ENCODE peak calls at places on chromosomes 6 and 20, in ten cellular contexts. One of them, this sample, is unnamed.

GRCh38 chr6:17700421-17701416 is 6.0 kb downstream of the NUP153 start:
- DNase-seq in ascending aorta: no peak
- DNase-seq in Peyer's patch: no peak
- DNase-seq in ovary: no peak
- DNase-seq in thoracic aorta: no peak
- DNase-seq in tibial nerve: no peak
- DNase-seq in Panc1: no peak
- DNase-seq in CD8-positive, alpha-beta T cell: no peak
- DNase-seq in lower lobe of right lung: no peak
- DNase-seq in uterus: no peak
- DNase-seq in this sample: no peak

GRCh38 chr6:149559389-149559788 is 6.8 kb upstream of the GINM1 start:
- DNase-seq in Peyer's patch: no peak
- DNase-seq in ascending aorta: no peak
- DNase-seq in ovary: no peak
- DNase-seq in CD8-positive, alpha-beta T cell: no peak
- DNase-seq in Panc1: no peak
- DNase-seq in uterus: no peak
- DNase-seq in tibial nerve: no peak
- DNase-seq in lower lobe of right lung: no peak
- DNase-seq in thoracic aorta: no peak
- DNase-seq in this sample: no peak

GRCh38 chr20:37833172-37833915 is 69.6 kb upstream of the VSTM2L start:
- DNase-seq in tibial nerve: no peak
- DNase-seq in Panc1: no peak
- DNase-seq in uterus: no peak
- DNase-seq in ascending aorta: no peak
- DNase-seq in ovary: no peak
- DNase-seq in Peyer's patch: no peak
- DNase-seq in thoracic aorta: no peak
- DNase-seq in lower lobe of right lung: no peak
- DNase-seq in CD8-positive, alpha-beta T cell: no peak
- DNase-seq in this sample: no peak

GRCh38 chr20:61031101-61031830 is 220.8 kb upstream of the CDH4 start:
- DNase-seq in ovary: no peak
- DNase-seq in thoracic aorta: no peak
- DNase-seq in Peyer's patch: no peak
- DNase-seq in uterus: no peak
- DNase-seq in ascending aorta: no peak
- DNase-seq in lower lobe of right lung: no peak
- DNase-seq in Panc1: no peak
- DNase-seq in tibial nerve: no peak
- DNase-seq in CD8-positive, alpha-beta T cell: no peak
- DNase-seq in this sample: no peak

GRCh38 chr6:140713495-140713894 is 1339.0 kb upstream of the CITED2 start:
- DNase-seq in ovary: no peak
- DNase-seq in ascending aorta: no peak
- DNase-seq in Peyer's patch: no peak
- DNase-seq in lower lobe of right lung: no peak
- DNase-seq in tibial nerve: no peak
- DNase-seq in thoracic aorta: no peak
- DNase-seq in uterus: no peak
- DNase-seq in CD8-positive, alpha-beta T cell: no peak
- DNase-seq in Panc1: no peak
- DNase-seq in this sample: no peak

GRCh38 chr20:25275813-25276532 is 28.1 kb downstream of the PYGB start:
- DNase-seq in ovary: peak
- DNase-seq in tibial nerve: no peak
- DNase-seq in uterus: peak
- DNase-seq in CD8-positive, alpha-beta T cell: no peak
- DNase-seq in ascending aorta: no peak
- DNase-seq in Peyer's patch: peak
- DNase-seq in lower lobe of right lung: peak
- DNase-seq in thoracic aorta: no peak
- DNase-seq in Panc1: no peak
- DNase-seq in this sample: no peak

GRCh38 chr6:157982297-157982579 is 575 bp downstream of the SYNJ2 start:
- DNase-seq in Peyer's patch: peak
- DNase-seq in lower lobe of right lung: no peak
- DNase-seq in ascending aorta: no peak
- DNase-seq in ovary: peak
- DNase-seq in uterus: no peak
- DNase-seq in Panc1: no peak
- DNase-seq in CD8-positive, alpha-beta T cell: peak
- DNase-seq in thoracic aorta: no peak
- DNase-seq in tibial nerve: no peak
- DNase-seq in this sample: no peak

GRCh38 chr6:112909781-112910180 is 562.7 kb downstream of the RFPL4B start:
- DNase-seq in lower lobe of right lung: no peak
- DNase-seq in CD8-positive, alpha-beta T cell: no peak
- DNase-seq in uterus: no peak
- DNase-seq in Peyer's patch: no peak
- DNase-seq in tibial nerve: no peak
- DNase-seq in Panc1: no peak
- DNase-seq in ovary: no peak
- DNase-seq in ascending aorta: no peak
- DNase-seq in thoracic aorta: no peak
- DNase-seq in this sample: no peak

DNA sequence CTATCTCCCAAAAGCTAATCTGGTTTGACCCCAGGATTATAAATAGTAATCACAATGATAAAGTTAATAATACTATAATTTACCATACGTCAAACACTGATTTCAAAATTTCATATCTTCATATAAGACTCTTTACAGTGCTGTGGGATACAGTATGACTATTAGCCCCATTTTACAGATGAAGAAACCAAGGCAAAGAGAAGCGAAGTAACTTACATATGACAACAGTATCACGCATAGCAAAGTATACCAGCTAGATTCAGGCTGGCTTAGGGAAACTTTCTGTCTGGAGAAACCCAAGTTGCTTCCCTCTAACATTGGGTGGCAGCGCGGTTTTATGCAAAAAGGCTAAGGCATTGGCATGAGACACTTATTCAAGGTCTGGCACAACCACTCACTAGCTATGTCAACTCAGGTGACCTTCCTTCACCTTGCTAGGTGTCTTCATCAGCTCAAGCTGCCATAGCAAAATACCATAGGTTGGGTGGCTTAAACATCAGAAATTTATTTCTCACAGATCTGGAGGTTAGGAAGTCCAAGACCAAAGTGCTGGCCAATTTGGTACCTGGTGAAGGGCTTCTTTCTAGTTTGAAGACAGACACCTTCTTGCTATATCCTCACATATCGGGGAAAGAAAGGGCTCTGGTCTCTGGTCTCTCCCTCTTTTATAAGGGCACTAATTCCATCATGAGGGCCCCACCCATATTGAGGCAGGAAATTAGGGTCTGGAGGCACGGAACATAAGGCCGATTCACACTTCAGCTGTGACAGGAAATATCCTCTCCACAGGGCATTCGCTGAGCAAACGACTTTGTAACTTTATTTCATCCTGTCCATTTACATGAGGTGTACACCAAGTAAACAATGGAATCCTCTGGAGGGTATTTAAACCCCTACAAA is 22.4 kb upstream of the UTRN start:
- DNase-seq in tibial nerve: no peak
- DNase-seq in thoracic aorta: no peak
- DNase-seq in Peyer's patch: peak
- DNase-seq in lower lobe of right lung: no peak
- DNase-seq in CD8-positive, alpha-beta T cell: peak
- DNase-seq in Panc1: no peak
- DNase-seq in uterus: no peak
- DNase-seq in ascending aorta: no peak
- DNase-seq in ovary: no peak
- DNase-seq in this sample: no peak
- TF ChIP-seq CTCF in tibial nerve: no peak
- TF ChIP-seq CTCF in thoracic aorta: no peak
- TF ChIP-seq CTCF in Peyer's patch: no peak
- TF ChIP-seq CTCF in lower lobe of right lung: no peak
- TF ChIP-seq CTCF in CD8-positive, alpha-beta T cell: no peak
- TF ChIP-seq CTCF in Panc1: peak
- TF ChIP-seq CTCF in uterus: no peak
- TF ChIP-seq CTCF in ascending aorta: no peak
- TF ChIP-seq CTCF in ovary: no peak
- TF ChIP-seq CTCF in this sample: no peak

DNA sequence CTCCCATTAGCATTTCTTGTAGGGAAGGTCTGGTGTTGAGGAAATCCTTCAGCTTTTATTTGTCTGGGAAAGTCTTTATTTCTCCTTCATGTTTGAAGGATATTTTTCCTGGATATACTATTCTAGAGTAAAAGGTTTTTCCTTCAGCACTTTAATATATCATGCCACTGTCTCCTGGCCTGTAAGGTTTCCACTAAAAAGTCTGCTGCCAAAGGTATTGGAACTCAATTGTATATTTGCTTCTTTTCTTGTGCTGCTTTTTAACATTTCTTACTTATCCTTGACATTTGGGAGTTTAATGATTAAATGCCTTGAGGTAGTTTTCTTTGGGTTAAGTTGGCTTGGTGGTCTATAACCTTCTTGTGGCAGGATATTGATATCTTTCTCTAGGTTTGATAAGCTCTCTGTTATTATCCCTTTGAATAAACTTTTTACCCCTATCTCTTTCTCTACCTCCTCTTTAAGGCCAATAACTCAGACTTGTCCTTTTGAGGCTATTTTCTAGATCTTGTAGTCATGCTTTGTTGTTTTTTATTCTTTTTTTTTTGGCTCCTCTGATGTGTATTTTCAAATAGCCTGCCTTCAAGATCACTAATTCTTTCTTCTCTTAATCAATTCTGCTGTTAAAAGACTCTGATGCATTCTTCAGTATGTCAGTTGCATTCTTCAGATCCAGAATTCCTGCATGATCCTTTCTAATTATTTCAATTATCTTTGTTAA is 225.0 kb upstream of the ZNF217 start:
- DNase-seq in Peyer's patch: no peak
- DNase-seq in Panc1: no peak
- DNase-seq in lower lobe of right lung: no peak
- DNase-seq in CD8-positive, alpha-beta T cell: no peak
- DNase-seq in tibial nerve: no peak
- DNase-seq in ovary: no peak
- DNase-seq in thoracic aorta: no peak
- DNase-seq in ascending aorta: no peak
- DNase-seq in uterus: no peak
- DNase-seq in this sample: no peak
- H3K27ac ChIP-seq in Peyer's patch: no peak
- H3K27ac ChIP-seq in Panc1: peak
- H3K27ac ChIP-seq in lower lobe of right lung: no peak
- H3K27ac ChIP-seq in CD8-positive, alpha-beta T cell: no peak
- H3K27ac ChIP-seq in tibial nerve: no peak
- H3K27ac ChIP-seq in ovary: no peak
- H3K27ac ChIP-seq in thoracic aorta: no peak
- H3K27ac ChIP-seq in ascending aorta: no peak
- H3K27ac ChIP-seq in uterus: no peak
- H3K27ac ChIP-seq in this sample: no peak

GRCh38 chr20:10313701-10314100 is 95.1 kb downstream of the SNAP25 start:
- DNase-seq in lower lobe of right lung: no peak
- DNase-seq in Peyer's patch: no peak
- DNase-seq in ascending aorta: no peak
- DNase-seq in uterus: no peak
- DNase-seq in Panc1: no peak
- DNase-seq in CD8-positive, alpha-beta T cell: no peak
- DNase-seq in thoracic aorta: no peak
- DNase-seq in ovary: no peak
- DNase-seq in tibial nerve: no peak
- DNase-seq in this sample: no peak

GRCh38 chr20:10314198-10314597 is 95.6 kb downstream of the SNAP25 start:
- DNase-seq in Peyer's patch: no peak
- DNase-seq in Panc1: no peak
- DNase-seq in lower lobe of right lung: no peak
- DNase-seq in ascending aorta: no peak
- DNase-seq in ovary: no peak
- DNase-seq in CD8-positive, alpha-beta T cell: no peak
- DNase-seq in tibial nerve: no peak
- DNase-seq in thoracic aorta: no peak
- DNase-seq in uterus: no peak
- DNase-seq in this sample: peak

GRCh38 chr20:10318625-10319024 is 100.0 kb downstream of the SNAP25 start:
- DNase-seq in uterus: no peak
- DNase-seq in tibial nerve: no peak
- DNase-seq in ascending aorta: no peak
- DNase-seq in lower lobe of right lung: no peak
- DNase-seq in CD8-positive, alpha-beta T cell: no peak
- DNase-seq in Peyer's patch: no peak
- DNase-seq in Panc1: no peak
- DNase-seq in thoracic aorta: no peak
- DNase-seq in ovary: no peak
- DNase-seq in this sample: no peak

GRCh38 chr20:10315138-10315537 is 96.5 kb downstream of the SNAP25 start:
- DNase-seq in CD8-positive, alpha-beta T cell: no peak
- DNase-seq in lower lobe of right lung: no peak
- DNase-seq in Panc1: no peak
- DNase-seq in ovary: no peak
- DNase-seq in uterus: no peak
- DNase-seq in Peyer's patch: no peak
- DNase-seq in tibial nerve: no peak
- DNase-seq in ascending aorta: no peak
- DNase-seq in thoracic aorta: no peak
- DNase-seq in this sample: no peak

DNA sequence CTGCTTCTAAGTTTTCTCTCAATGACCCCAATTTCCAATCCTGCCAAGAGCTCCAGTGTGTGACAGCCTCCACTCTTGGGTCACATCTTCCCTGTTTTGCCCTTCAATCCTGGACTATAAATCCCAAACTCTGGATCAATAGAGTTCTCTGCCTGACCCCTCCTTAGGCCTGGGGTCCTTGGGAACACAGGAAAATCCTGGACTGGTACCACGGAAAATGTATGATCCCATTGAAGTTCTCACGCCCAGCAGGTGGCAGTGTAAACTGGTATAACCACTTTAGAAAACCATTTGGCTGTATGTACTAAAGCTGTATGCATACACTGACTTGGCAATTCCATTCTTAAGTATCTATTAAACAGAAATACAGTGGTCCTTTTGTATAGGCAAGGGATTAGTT is 98.0 kb downstream of the SNAP25 start:
- DNase-seq in ascending aorta: no peak
- DNase-seq in uterus: no peak
- DNase-seq in Panc1: peak
- DNase-seq in CD8-positive, alpha-beta T cell: no peak
- DNase-seq in lower lobe of right lung: no peak
- DNase-seq in Peyer's patch: no peak
- DNase-seq in thoracic aorta: no peak
- DNase-seq in ovary: no peak
- DNase-seq in tibial nerve: no peak
- DNase-seq in this sample: no peak
- TF ChIP-seq CTCF in ascending aorta: no peak
- TF ChIP-seq CTCF in uterus: no peak
- TF ChIP-seq CTCF in Panc1: peak
- TF ChIP-seq CTCF in CD8-positive, alpha-beta T cell: no peak
- TF ChIP-seq CTCF in lower lobe of right lung: peak
- TF ChIP-seq CTCF in Peyer's patch: no peak
- TF ChIP-seq CTCF in thoracic aorta: no peak
- TF ChIP-seq CTCF in ovary: no peak
- TF ChIP-seq CTCF in tibial nerve: no peak
- TF ChIP-seq CTCF in this sample: no peak

DNA sequence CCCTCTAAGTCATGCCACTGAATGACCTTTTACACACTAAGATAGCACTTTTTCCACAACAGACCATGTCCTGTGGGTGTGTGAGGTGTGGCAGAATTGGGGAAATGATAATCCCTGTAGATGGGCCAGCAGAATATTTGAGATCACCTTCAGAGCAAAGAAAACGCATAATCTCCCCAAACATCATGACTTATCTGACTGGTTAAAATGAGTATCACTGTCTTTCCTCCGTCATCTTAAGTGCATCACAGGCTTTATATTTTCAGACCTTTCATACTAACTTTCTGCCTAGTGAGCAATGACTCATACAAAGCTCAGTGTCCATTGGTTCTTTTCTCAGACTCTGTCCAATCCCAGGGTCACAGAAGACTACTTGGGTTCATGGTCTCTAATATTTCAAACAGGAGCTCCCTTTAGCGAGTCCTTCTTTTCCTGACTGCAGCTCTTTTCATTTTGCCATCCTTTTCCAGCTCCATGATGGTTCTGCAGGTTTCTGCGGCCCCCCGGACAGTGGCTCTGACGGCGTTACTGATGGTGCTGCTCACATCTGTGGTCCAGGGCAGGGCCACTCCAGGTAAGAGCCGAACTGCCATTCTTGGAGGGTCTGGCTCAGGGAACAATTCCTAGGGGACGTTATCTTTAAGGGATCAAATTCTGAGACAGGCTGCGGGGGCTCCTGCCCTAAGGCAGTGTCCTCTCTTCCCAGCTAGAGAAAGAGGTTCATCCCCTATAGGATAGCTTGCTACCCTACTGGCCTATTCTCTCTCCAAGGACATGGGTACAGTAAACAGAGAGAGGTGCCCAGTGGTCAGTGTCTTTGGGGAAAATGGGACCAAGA is at the start of gene HLA-DPB1:
- DNase-seq in lower lobe of right lung: no peak
- DNase-seq in uterus: no peak
- DNase-seq in thoracic aorta: no peak
- DNase-seq in tibial nerve: peak
- DNase-seq in CD8-positive, alpha-beta T cell: peak
- DNase-seq in Panc1: no peak
- DNase-seq in ascending aorta: no peak
- DNase-seq in Peyer's patch: no peak
- DNase-seq in ovary: no peak
- DNase-seq in this sample: no peak
- H3K27ac ChIP-seq in lower lobe of right lung: peak
- H3K27ac ChIP-seq in uterus: peak
- H3K27ac ChIP-seq in thoracic aorta: peak
- H3K27ac ChIP-seq in tibial nerve: peak
- H3K27ac ChIP-seq in CD8-positive, alpha-beta T cell: peak
- H3K27ac ChIP-seq in Panc1: no peak
- H3K27ac ChIP-seq in ascending aorta: peak
- H3K27ac ChIP-seq in Peyer's patch: peak
- H3K27ac ChIP-seq in ovary: no peak
- H3K27ac ChIP-seq in this sample: peak